ENCODE peak calls at places on chromosomes 3 and 15, in five cellular contexts. U is HFFc6; O is left lung; D is CD4-positive, alpha-beta T cell; F is H9. S is an unnamed sample.

GRCh38 chr15:36278219-36278618 is 301.2 kb upstream of the CDIN1 start:
- DNase-seq in U (peak; percentile 41), O (no peak), D (no peak), F (peak; percentile 32), S (no peak)

GRCh38 chr3:155342344-155342743 is 48.9 kb upstream of the STRIT1 start:
- DNase-seq in U (no peak), O (no peak), D (no peak), F (no peak), S (no peak)

GRCh38 chr15:73948396-73948795 is 22.1 kb downstream of the LOXL1 start:
- DNase-seq in U (no peak), O (no peak), D (no peak), F (no peak), S (no peak)

GRCh38 chr15:82873000-82873680 is 63.7 kb downstream of the WHAMM start:
- DNase-seq in U (no peak), O (no peak), D (no peak), F (peak; percentile 16), S (peak; percentile 9)

GRCh38 chr3:184656991-184657669 is 54.7 kb downstream of the MAGEF1 start:
- DNase-seq in U (peak; percentile 65), O (no peak), D (no peak), F (no peak), S (no peak)

GRCh38 chr3:81713018-81713417 is 48.4 kb downstream of the GBE1 start:
- DNase-seq in U (no peak), O (no peak), D (no peak), F (no peak), S (no peak)

GRCh38 chr3:68987322-68987721 is 26.2 kb downstream of the EOGT start:
- DNase-seq in U (no peak), O (no peak), D (no peak), F (no peak), S (no peak)

GRCh38 chr3:129514110-129514509 is 14.3 kb upstream of the RHO start:
- DNase-seq in U (no peak), O (no peak), D (no peak), F (no peak), S (no peak)

GRCh38 chr15:49645277-49645676 is 24.4 kb downstream of the DTWD1 start:
- DNase-seq in U (no peak), O (no peak), D (no peak), F (no peak), S (no peak)

GRCh38 chr3:65401359-65401810 is 637.3 kb downstream of the MAGI1 start:
- DNase-seq in U (no peak), O (no peak), D (no peak), F (peak; percentile 75), S (no peak)

GRCh38 chr3:30180305-30181275 is 425.8 kb upstream of the TGFBR2 start:
- DNase-seq in U (no peak), O (no peak), D (no peak), F (no peak), S (no peak)

GRCh38 chr3:13134879-13135206 is 61.6 kb upstream of the IQSEC1 start:
- DNase-seq in U (no peak), O (no peak), D (no peak), F (no peak), S (no peak)
- TF ChIP-seq CTCF in U (no peak), O (no peak), D (no peak), F (no peak), S (no peak)

DNA sequence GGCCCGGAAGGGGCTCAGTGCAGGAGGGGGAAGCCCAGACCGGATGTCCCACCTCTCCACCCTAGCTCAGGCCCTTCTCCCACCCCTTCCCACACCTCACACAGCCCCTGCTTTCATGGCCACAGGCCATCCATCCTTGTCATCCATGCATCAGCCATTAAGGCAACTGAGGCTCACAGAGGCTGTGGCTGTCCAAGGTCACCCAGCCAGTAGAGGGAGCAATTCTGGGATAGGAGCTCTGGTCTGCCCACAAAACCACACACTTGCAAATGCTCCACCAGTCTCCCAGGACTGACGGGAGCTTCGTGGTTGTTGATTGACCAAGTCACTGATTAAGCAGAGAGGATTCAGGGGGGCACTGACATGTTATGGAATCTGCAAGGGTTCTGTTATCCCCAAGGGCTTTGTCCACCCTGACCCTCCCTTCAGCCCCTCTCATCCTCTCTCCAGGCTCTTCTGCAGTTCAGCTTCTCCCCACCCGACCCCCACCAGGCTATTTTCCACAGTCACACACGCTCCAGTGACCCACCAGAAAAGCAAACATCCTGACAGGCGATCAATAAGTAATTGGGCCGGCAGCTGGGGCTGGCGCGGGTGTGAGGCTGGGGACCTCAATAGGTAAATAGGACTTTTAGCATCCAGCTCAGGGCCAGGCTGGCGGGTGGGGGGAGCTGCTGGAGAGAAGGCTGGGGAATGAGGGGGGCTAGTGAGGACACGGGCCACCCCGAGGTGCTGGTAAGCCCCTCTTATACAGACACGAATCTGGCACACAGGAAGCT is 15.0 kb downstream of the LINGO1 start:
- DNase-seq in U (peak; percentile 28), O (no peak), D (no peak), F (peak; percentile 55), S (no peak)
- TF ChIP-seq CTCF in U (peak; percentile 72), O (no peak), D (no peak), F (peak; percentile 76), S (peak; percentile 22)

DNA sequence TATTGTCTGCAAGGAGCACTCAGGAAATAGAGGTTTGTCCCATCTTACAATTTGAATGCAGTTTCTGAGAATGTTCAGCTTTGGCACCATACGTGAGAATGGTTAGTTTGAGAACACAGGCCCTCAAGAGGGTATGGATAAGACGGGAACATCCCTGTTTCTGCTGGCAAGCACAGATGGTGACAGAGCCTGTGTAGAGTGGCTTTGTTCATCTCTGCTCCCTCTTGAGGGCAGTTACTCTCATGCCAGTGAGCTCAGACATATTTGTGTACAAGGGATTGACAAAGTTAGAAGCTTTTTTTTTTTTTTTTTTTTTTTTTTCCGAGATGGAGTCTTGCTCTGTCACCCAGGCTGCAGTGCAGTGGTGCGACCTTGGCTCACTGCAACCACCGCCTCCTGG is 71.5 kb upstream of the FILIP1L start:
- DNase-seq in U (peak; percentile 7), O (no peak), D (no peak), F (no peak), S (no peak)
- TF ChIP-seq CTCF in U (peak; percentile 17), O (no peak), D (no peak), F (no peak), S (no peak)

DNA sequence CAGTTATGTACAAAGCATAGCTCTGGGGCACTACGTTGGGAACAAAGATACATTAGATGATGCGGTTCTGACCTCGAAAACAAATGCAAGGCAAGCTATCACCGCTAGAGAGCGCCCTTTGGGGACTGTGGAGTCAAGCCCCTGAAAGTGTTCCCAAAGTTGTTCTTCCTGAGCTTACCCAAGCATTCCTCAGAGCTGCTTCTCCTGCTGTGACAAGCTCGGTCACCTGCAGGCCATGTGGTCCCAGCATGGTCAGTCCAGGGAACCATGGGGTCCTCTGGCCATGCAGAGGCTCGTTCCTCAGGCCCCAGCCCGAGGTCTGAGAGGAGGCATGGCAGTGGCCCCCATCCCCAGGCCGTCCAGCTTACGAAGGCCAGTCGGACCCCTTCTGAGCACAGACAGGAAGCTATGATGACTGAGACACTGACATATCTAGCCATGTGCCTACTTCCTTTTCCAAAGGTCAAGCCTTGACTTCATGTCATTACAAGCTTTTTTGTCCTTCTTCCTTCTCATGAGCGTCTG is 79.5 kb downstream of the ATP10A start:
- DNase-seq in U (peak; percentile 28), O (no peak), D (peak; percentile 51), F (peak; percentile 79), S (no peak)
- TF ChIP-seq CTCF in U (peak; percentile 78), O (no peak), D (peak; percentile 54), F (peak; percentile 90), S (peak; percentile 32)

GRCh38 chr3:138180375-138181029 is 5.8 kb upstream of the DBR1 start:
- DNase-seq in U (peak; percentile 37), O (no peak), D (peak; percentile 21), F (no peak), S (no peak)
- TF ChIP-seq CTCF in U (peak; percentile 71), O (no peak), D (peak; percentile 70), F (peak; percentile 63), S (no peak)

GRCh38 chr15:66706225-66706732 is 4.2 kb downstream of the SMAD6 start:
- DNase-seq in U (peak; percentile 22), O (no peak), D (no peak), F (no peak), S (peak; percentile 53)
- TF ChIP-seq CTCF in U (peak; percentile 84), O (peak; percentile 28), D (no peak), F (peak; percentile 65), S (peak; percentile 56)

DNA sequence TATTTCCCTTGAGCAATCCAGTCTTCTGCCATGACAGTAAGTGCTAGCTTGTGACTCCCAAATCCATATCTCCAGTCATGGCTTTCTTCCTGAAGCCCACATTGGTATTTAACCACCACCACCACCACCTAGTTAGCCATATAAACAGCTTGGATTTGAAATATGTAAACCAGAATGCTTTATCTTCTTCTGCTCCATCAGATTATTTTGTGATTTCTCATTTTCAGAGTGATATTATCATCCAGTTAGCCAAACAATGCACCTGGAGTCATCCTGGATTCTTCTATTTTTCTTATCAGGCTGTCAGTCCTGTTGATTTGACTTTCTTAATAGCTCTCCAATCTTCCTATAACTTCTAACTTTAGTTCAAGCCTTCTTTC is 124.3 kb upstream of the PTX3 start:
- DNase-seq in U (no peak), O (no peak), D (no peak), F (no peak), S (no peak)
- TF ChIP-seq CTCF in U (no peak), O (no peak), D (no peak), F (no peak), S (no peak)

GRCh38 chr15:52528465-52529288 is at the start of gene MYO5A:
- DNase-seq in U (peak; percentile 72), O (peak; percentile 74), D (peak; percentile 77), F (peak; percentile 75), S (peak; percentile 46)
- TF ChIP-seq CTCF in U (peak; percentile 5), O (no peak), D (peak; percentile 15), F (no peak), S (no peak)

GRCh38 chr3:108555966-108556581 is 33.2 kb downstream of the CIP2A start:
- DNase-seq in U (no peak), O (no peak), D (no peak), F (no peak), S (no peak)

GRCh38 chr3:108548886-108549285 is 38.5 kb upstream of the MYH15 start:
- DNase-seq in U (no peak), O (no peak), D (no peak), F (no peak), S (no peak)

GRCh38 chr3:108554233-108554632 is 35.0 kb downstream of the CIP2A start:
- DNase-seq in U (no peak), O (no peak), D (no peak), F (no peak), S (no peak)

GRCh38 chr3:108554913-108555571 is 34.2 kb downstream of the CIP2A start:
- DNase-seq in U (no peak), O (no peak), D (no peak), F (no peak), S (no peak)

GRCh38 chr3:108552267-108553159 is 36.7 kb downstream of the CIP2A start:
- DNase-seq in U (peak; percentile 52), O (no peak), D (no peak), F (no peak), S (no peak)
- TF ChIP-seq CTCF in U (peak; percentile 82), O (peak; percentile 37), D (peak; percentile 62), F (peak; percentile 59), S (peak; percentile 59)